ENCODE peak calls at places on chromosomes 5 and 9, in six cellular contexts. One of them, this sample, is unnamed.

GRCh38 chr5:168992687-168993086 is 308.3 kb downstream of the SLIT3 start:
- DNase-seq in mammary epithelial cell: peak
- DNase-seq in stimulated activated CD4-positive, alpha-beta T cell treated with anti-CD3 and anti-CD28 coated beads, TNF-alpha, amount 100 ng/mL, for 4 hours: no peak
- DNase-seq in HEK293T: peak
- DNase-seq in NCI-H2029 treated with DMSO at 0.1 percent for 48 hours: no peak
- DNase-seq in progenitor cell of endocrine pancreas: peak
- DNase-seq in this sample: no peak

GRCh38 chr9:134725605-134725940 is 84.0 kb downstream of the COL5A1 start:
- DNase-seq in mammary epithelial cell: no peak
- DNase-seq in stimulated activated CD4-positive, alpha-beta T cell treated with anti-CD3 and anti-CD28 coated beads, TNF-alpha, amount 100 ng/mL, for 4 hours: no peak
- DNase-seq in HEK293T: no peak
- DNase-seq in NCI-H2029 treated with DMSO at 0.1 percent for 48 hours: no peak
- DNase-seq in progenitor cell of endocrine pancreas: no peak
- DNase-seq in this sample: no peak

GRCh38 chr5:154850255-154851062 is at the start of gene FAXDC2:
- DNase-seq in mammary epithelial cell: peak
- DNase-seq in stimulated activated CD4-positive, alpha-beta T cell treated with anti-CD3 and anti-CD28 coated beads, TNF-alpha, amount 100 ng/mL, for 4 hours: no peak
- DNase-seq in HEK293T: peak
- DNase-seq in NCI-H2029 treated with DMSO at 0.1 percent for 48 hours: no peak
- DNase-seq in progenitor cell of endocrine pancreas: peak
- DNase-seq in this sample: peak

GRCh38 chr5:133427121-133427777 is 185.1 kb downstream of the FSTL4 start:
- DNase-seq in mammary epithelial cell: no peak
- DNase-seq in stimulated activated CD4-positive, alpha-beta T cell treated with anti-CD3 and anti-CD28 coated beads, TNF-alpha, amount 100 ng/mL, for 4 hours: no peak
- DNase-seq in HEK293T: no peak
- DNase-seq in NCI-H2029 treated with DMSO at 0.1 percent for 48 hours: no peak
- DNase-seq in progenitor cell of endocrine pancreas: no peak
- DNase-seq in this sample: no peak

GRCh38 chr9:3435732-3436131 is 90.1 kb downstream of the RFX3 start:
- DNase-seq in mammary epithelial cell: no peak
- DNase-seq in stimulated activated CD4-positive, alpha-beta T cell treated with anti-CD3 and anti-CD28 coated beads, TNF-alpha, amount 100 ng/mL, for 4 hours: no peak
- DNase-seq in HEK293T: no peak
- DNase-seq in NCI-H2029 treated with DMSO at 0.1 percent for 48 hours: no peak
- DNase-seq in progenitor cell of endocrine pancreas: no peak
- DNase-seq in this sample: no peak

GRCh38 chr5:122111513-122111912 is 17.8 kb upstream of the ZNF474 start:
- DNase-seq in mammary epithelial cell: no peak
- DNase-seq in stimulated activated CD4-positive, alpha-beta T cell treated with anti-CD3 and anti-CD28 coated beads, TNF-alpha, amount 100 ng/mL, for 4 hours: no peak
- DNase-seq in HEK293T: no peak
- DNase-seq in NCI-H2029 treated with DMSO at 0.1 percent for 48 hours: no peak
- DNase-seq in progenitor cell of endocrine pancreas: no peak
- DNase-seq in this sample: no peak

GRCh38 chr5:33091571-33092363 is 349.0 kb upstream of the TARS1 start:
- DNase-seq in mammary epithelial cell: peak
- DNase-seq in stimulated activated CD4-positive, alpha-beta T cell treated with anti-CD3 and anti-CD28 coated beads, TNF-alpha, amount 100 ng/mL, for 4 hours: no peak
- DNase-seq in HEK293T: no peak
- DNase-seq in NCI-H2029 treated with DMSO at 0.1 percent for 48 hours: no peak
- DNase-seq in progenitor cell of endocrine pancreas: no peak
- DNase-seq in this sample: peak

GRCh38 chr5:154302181-154302580 is 111.6 kb downstream of the GALNT10 start:
- DNase-seq in mammary epithelial cell: no peak
- DNase-seq in stimulated activated CD4-positive, alpha-beta T cell treated with anti-CD3 and anti-CD28 coated beads, TNF-alpha, amount 100 ng/mL, for 4 hours: no peak
- DNase-seq in HEK293T: no peak
- DNase-seq in NCI-H2029 treated with DMSO at 0.1 percent for 48 hours: no peak
- DNase-seq in progenitor cell of endocrine pancreas: no peak
- DNase-seq in this sample: no peak

GRCh38 chr9:98488578-98489312 is 220.0 kb downstream of the GABBR2 start:
- DNase-seq in mammary epithelial cell: peak
- DNase-seq in stimulated activated CD4-positive, alpha-beta T cell treated with anti-CD3 and anti-CD28 coated beads, TNF-alpha, amount 100 ng/mL, for 4 hours: no peak
- DNase-seq in HEK293T: no peak
- DNase-seq in NCI-H2029 treated with DMSO at 0.1 percent for 48 hours: no peak
- DNase-seq in progenitor cell of endocrine pancreas: no peak
- DNase-seq in this sample: peak

GRCh38 chr5:114249838-114250237 is 112.0 kb upstream of the KCNN2 start:
- DNase-seq in mammary epithelial cell: no peak
- DNase-seq in stimulated activated CD4-positive, alpha-beta T cell treated with anti-CD3 and anti-CD28 coated beads, TNF-alpha, amount 100 ng/mL, for 4 hours: no peak
- DNase-seq in HEK293T: no peak
- DNase-seq in NCI-H2029 treated with DMSO at 0.1 percent for 48 hours: no peak
- DNase-seq in progenitor cell of endocrine pancreas: no peak
- DNase-seq in this sample: no peak

GRCh38 chr9:1001838-1002237 is 25.4 kb downstream of the DMRT3 start:
- DNase-seq in mammary epithelial cell: no peak
- DNase-seq in stimulated activated CD4-positive, alpha-beta T cell treated with anti-CD3 and anti-CD28 coated beads, TNF-alpha, amount 100 ng/mL, for 4 hours: no peak
- DNase-seq in HEK293T: no peak
- DNase-seq in NCI-H2029 treated with DMSO at 0.1 percent for 48 hours: no peak
- DNase-seq in progenitor cell of endocrine pancreas: no peak
- DNase-seq in this sample: no peak

GRCh38 chr5:58002318-58002717 is 457.6 kb downstream of the PLK2 start:
- DNase-seq in mammary epithelial cell: peak
- DNase-seq in stimulated activated CD4-positive, alpha-beta T cell treated with anti-CD3 and anti-CD28 coated beads, TNF-alpha, amount 100 ng/mL, for 4 hours: no peak
- DNase-seq in HEK293T: no peak
- DNase-seq in NCI-H2029 treated with DMSO at 0.1 percent for 48 hours: no peak
- DNase-seq in progenitor cell of endocrine pancreas: no peak
- DNase-seq in this sample: peak

GRCh38 chr9:85743290-85744128 is 1.8 kb upstream of the AGTPBP1 start:
- DNase-seq in mammary epithelial cell: peak
- DNase-seq in stimulated activated CD4-positive, alpha-beta T cell treated with anti-CD3 and anti-CD28 coated beads, TNF-alpha, amount 100 ng/mL, for 4 hours: no peak
- DNase-seq in HEK293T: peak
- DNase-seq in NCI-H2029 treated with DMSO at 0.1 percent for 48 hours: no peak
- DNase-seq in progenitor cell of endocrine pancreas: no peak
- DNase-seq in this sample: peak

GRCh38 chr5:77308154-77308960 is 97.9 kb downstream of the PDE8B start:
- DNase-seq in mammary epithelial cell: no peak
- DNase-seq in stimulated activated CD4-positive, alpha-beta T cell treated with anti-CD3 and anti-CD28 coated beads, TNF-alpha, amount 100 ng/mL, for 4 hours: no peak
- DNase-seq in HEK293T: no peak
- DNase-seq in NCI-H2029 treated with DMSO at 0.1 percent for 48 hours: no peak
- DNase-seq in progenitor cell of endocrine pancreas: no peak
- DNase-seq in this sample: no peak

GRCh38 chr9:79565245-79565644 is 6.5 kb upstream of the TLE4 start:
- DNase-seq in mammary epithelial cell: peak
- DNase-seq in stimulated activated CD4-positive, alpha-beta T cell treated with anti-CD3 and anti-CD28 coated beads, TNF-alpha, amount 100 ng/mL, for 4 hours: no peak
- DNase-seq in HEK293T: no peak
- DNase-seq in NCI-H2029 treated with DMSO at 0.1 percent for 48 hours: no peak
- DNase-seq in progenitor cell of endocrine pancreas: no peak
- DNase-seq in this sample: peak

This sample was measured in HT1080.